ENCODE peak calls at places on chromosomes 1 and 21, in six cellular contexts. W, C, Q, X, N and Y are unnamed samples.

GRCh38 chr21:38389891-38390290 is 108.4 kb downstream of the ERG start:
- DNase-seq in N (no peak), X (no peak), W (no peak), C (no peak), Q (no peak), Y (no peak)

GRCh38 chr1:116990612-116991151 is 10.9 kb upstream of the CD101 start:
- DNase-seq in N (peak; percentile 29), X (no peak), W (no peak), C (peak; percentile 74), Q (peak; percentile 97), Y (peak; percentile 49)

GRCh38 chr1:180857947-180858768 is 54.5 kb upstream of the KIAA1614 start:
- DNase-seq in X (no peak), W (no peak), Q (no peak), N (no peak), C (no peak), Y (no peak)

GRCh38 chr1:71312545-71312944 is 231.7 kb upstream of the ZRANB2 start:
- DNase-seq in X (no peak), W (no peak), C (no peak), N (no peak), Q (no peak), Y (no peak)

GRCh38 chr1:112399456-112399855 is 3.4 kb downstream of the CTTNBP2NL start:
- DNase-seq in X (no peak), W (no peak), N (no peak), Q (no peak), C (no peak), Y (no peak)

GRCh38 chr1:247054992-247055415 is 23.6 kb downstream of the ZNF670 start:
- DNase-seq in W (no peak), C (no peak), N (no peak), X (no peak), Q (peak; percentile 18), Y (peak; percentile 66)

GRCh38 chr1:54501849-54502248 is 46.2 kb upstream of the ACOT11 start:
- DNase-seq in N (no peak), Q (no peak), C (no peak), X (no peak), W (no peak), Y (no peak)

GRCh38 chr1:212488436-212489283 is 55.9 kb downstream of the NENF start:
- DNase-seq in C (peak; percentile 57), X (peak; percentile 70), Q (peak; percentile 96), W (no peak), N (peak; percentile 57), Y (peak; percentile 67)

GRCh38 chr1:45407888-45408287 is 67.6 kb upstream of the MUTYH start:
- DNase-seq in W (no peak), C (no peak), N (no peak), Q (no peak), X (no peak), Y (no peak)

GRCh38 chr1:84998642-84999280 is 1.8 kb upstream of the MCOLN2 start:
- DNase-seq in W (peak; percentile 27), C (no peak), Q (no peak), N (no peak), X (peak; percentile 7), Y (peak; percentile 42)

GRCh38 chr1:175206687-175207086 is 14.1 kb upstream of the KIAA0040 start:
- DNase-seq in C (no peak), W (no peak), Q (peak; percentile 86), N (no peak), X (no peak), Y (no peak)

GRCh38 chr1:31785947-31786290 is 21.8 kb upstream of the ADGRB2 start:
- DNase-seq in X (no peak), C (no peak), N (no peak), W (no peak), Q (no peak), Y (no peak)

GRCh38 chr1:155250246-155250632 is 5.0 kb downstream of the ENTREP3 start:
- DNase-seq in N (no peak), C (no peak), W (no peak), Q (no peak), X (no peak), Y (no peak)

GRCh38 chr1:238589843-238590435 is 699.2 kb upstream of the ZP4 start:
- DNase-seq in C (no peak), Q (no peak), N (no peak), X (no peak), W (no peak), Y (no peak)

GRCh38 chr1:116855220-116855619 is 54.5 kb upstream of the PTGFRN start:
- DNase-seq in X (peak; percentile 56), W (no peak), N (peak; percentile 71), Q (no peak), C (no peak), Y (peak; percentile 51)

GRCh38 chr1:31605908-31606427 is 11.5 kb upstream of the HCRTR1 start:
- DNase-seq in Q (peak; percentile 32), W (no peak), X (no peak), N (no peak), C (no peak), Y (no peak)

GRCh38 chr1:81811757-81812371 is 11.1 kb downstream of the ADGRL2 start:
- DNase-seq in X (no peak), Q (no peak), W (no peak), N (no peak), C (no peak), Y (no peak)

GRCh38 chr1:225962440-225962975 is 21.5 kb upstream of the LEFTY2 start:
- DNase-seq in C (no peak), X (peak; percentile 72), Q (no peak), N (peak; percentile 47), W (peak; percentile 26), Y (peak; percentile 79)

GRCh38 chr1:43934986-43935324 is 1.4 kb downstream of the ARTN start:
- DNase-seq in X (no peak), C (no peak), N (no peak), Q (no peak), W (no peak), Y (no peak)
- H3K27me3 ChIP-seq in X (no peaks in the 10 kb centered on the region), C (no peaks in the 10 kb centered on the region), N (no peaks in the 10 kb centered on the region), Q (no peaks in the 10 kb centered on the region), W (peaks cover 9% of the 10 kb centered on the region), Y (no peaks in the 10 kb centered on the region)

GRCh38 chr1:241707442-241707841 is 55.4 kb downstream of the WDR64 start:
- DNase-seq in W (no peak), X (no peak), Q (no peak), N (no peak), C (no peak), Y (no peak)

GRCh38 chr1:241706257-241706656 is 54.2 kb downstream of the WDR64 start:
- DNase-seq in Q (peak; percentile 37), C (no peak), W (no peak), X (no peak), N (no peak), Y (no peak)

GRCh38 chr1:241703001-241703400 is 50.9 kb downstream of the WDR64 start:
- DNase-seq in X (no peak), N (no peak), Q (no peak), W (no peak), C (no peak), Y (no peak)

GRCh38 chr1:241711326-241711725 is 59.2 kb downstream of the WDR64 start:
- DNase-seq in W (no peak), Q (no peak), X (no peak), C (no peak), N (no peak), Y (no peak)

DNA sequence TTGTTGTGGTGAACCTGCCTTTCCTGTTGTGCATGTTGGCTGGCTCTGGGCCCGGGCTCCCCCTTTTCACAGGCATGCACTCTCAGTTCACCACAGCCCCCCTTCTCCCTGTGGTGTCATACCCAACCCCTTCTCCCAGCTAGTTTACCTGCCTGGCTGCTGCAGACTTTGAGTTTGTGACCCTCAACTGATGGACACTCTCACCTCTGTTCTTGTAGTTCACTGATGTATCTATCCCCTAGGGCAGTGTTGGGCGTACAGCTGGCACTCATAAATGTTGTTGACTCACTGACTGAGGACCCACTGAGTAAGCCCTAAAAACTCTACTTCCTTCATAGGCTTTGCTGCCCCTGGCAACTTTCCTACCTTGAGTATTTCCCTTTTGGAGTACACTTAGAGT is 54.9 kb downstream of the WDR64 start:
- DNase-seq in N (peak; percentile 12), C (no peak), W (peak; percentile 47), X (no peak), Q (peak; percentile 92), Y (no peak)
- H3K4me1 ChIP-seq in N (no peaks in the 10 kb centered on the region), C (no peaks in the 10 kb centered on the region), W (peaks cover 8% of the 10 kb centered on the region), X (no peaks in the 10 kb centered on the region), Q (peaks cover 47% of the 10 kb centered on the region), Y (no peaks in the 10 kb centered on the region)

DNA sequence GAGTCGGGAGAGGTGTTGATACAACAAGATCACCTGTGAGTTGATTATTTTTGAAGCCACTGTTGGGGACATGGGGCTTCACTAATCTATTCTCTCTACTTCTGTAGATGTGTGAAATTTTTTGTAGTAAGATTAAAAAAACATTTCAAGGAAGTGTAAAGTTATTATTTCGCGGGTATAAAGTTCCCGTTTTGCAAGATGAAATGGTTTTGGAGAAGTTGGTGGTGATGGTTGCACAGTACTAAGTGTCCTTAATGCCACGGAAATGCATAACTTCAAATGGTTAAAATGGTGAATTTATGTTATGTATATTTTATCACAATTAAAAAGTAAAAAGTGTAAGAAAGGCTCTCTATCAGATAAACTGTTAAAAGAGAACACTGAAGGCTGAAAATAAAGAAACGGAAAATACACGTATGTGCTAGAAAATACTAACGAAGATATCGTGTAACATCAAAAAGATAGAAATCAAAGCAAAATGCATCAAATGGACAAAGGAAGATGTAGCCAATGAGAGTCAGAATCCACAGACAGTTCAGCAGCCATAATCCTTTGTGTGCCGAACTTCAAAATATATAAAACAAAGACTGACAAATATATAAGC is 2.9 kb upstream of the ITGB2 start:
- DNase-seq in W (no peak), C (no peak), Q (no peak), N (no peak), X (no peak), Y (no peak)
- H3K27me3 ChIP-seq in W (no peaks in the 10 kb centered on the region), C (no peaks in the 10 kb centered on the region), Q (no peaks in the 10 kb centered on the region), N (no peaks in the 10 kb centered on the region), X (peaks cover 11% of the 10 kb centered on the region), Y (no peaks in the 10 kb centered on the region)

GRCh38 chr1:221723918-221724263 is 18.0 kb downstream of the DUSP10 start:
- DNase-seq in W (no peak), C (no peak), N (no peak), X (peak; percentile 16), Q (peak; percentile 57), Y (no peak)

GRCh38 chr1:221727146-221728036 is 14.5 kb downstream of the DUSP10 start:
- DNase-seq in C (no peak), W (no peak), N (no peak), X (no peak), Q (no peak), Y (no peak)

GRCh38 chr1:221724931-221725605 is 16.8 kb downstream of the DUSP10 start:
- DNase-seq in X (no peak), W (no peak), N (no peak), Q (peak; percentile 68), C (no peak), Y (no peak)

GRCh38 chr1:221726331-221726692 is 15.6 kb downstream of the DUSP10 start:
- DNase-seq in C (no peak), Q (no peak), W (peak; percentile 29), X (no peak), N (no peak), Y (no peak)

DNA sequence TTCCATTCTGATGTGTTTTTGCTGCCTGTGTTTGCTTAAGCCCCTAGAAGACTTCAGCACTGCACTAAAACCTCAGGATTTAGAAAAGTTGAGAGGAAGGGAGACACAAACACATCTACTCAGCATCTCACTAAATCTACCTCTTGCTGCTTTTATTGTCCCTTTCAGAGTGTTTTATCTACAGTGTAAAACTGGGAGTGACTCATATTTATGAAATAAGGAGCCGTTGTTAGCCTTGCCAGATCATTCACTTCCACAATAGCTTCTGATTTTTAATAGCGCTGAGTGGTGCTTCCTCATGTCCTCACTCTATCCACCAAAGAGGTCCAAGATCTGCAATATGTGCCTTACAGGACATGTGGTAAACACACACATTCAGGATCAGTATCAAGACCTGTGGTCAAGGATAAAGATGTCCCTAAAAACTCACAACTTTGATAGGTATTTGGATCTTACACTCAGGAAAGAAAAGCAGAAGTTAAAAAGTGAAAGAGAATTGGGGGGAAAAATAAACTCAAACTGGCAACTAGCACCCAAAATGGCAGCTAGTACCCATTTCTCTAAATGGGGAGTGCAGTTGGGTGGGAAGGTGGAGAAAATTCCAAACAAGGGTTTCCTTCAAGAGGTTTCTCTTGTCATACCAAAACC is 16.1 kb downstream of the DUSP10 start:
- DNase-seq in W (no peak), X (no peak), Q (no peak), C (no peak), N (no peak), Y (no peak)
- H3K4me1 ChIP-seq in W (peaks cover 24% of the 10 kb centered on the region), X (no peaks in the 10 kb centered on the region), Q (peaks cover 63% of the 10 kb centered on the region), C (peaks cover 25% of the 10 kb centered on the region), N (peaks cover 11% of the 10 kb centered on the region), Y (no peaks in the 10 kb centered on the region)